ENCODE peak calls at places on chromosomes 7 and 10, in four cellular contexts. One of them, this sample, is unnamed. For H3K36me3, the result is how much of the 10 kb centered on the place peaks cover.

GRCh38 chr10:124239134-124239533 is 145.7 kb upstream of the CHST15 start:
- DNase-seq in effector memory CD4-positive, alpha-beta T cell: no peak
- DNase-seq in sigmoid colon: peak
- DNase-seq in OCI-LY7: no peak
- DNase-seq in this sample: no peak

GRCh38 chr10:1679821-1680650 is 57.3 kb downstream of the ADARB2 start:
- DNase-seq in effector memory CD4-positive, alpha-beta T cell: no peak
- DNase-seq in sigmoid colon: no peak
- DNase-seq in OCI-LY7: no peak
- DNase-seq in this sample: no peak

GRCh38 chr10:5545778-5546710 is 21.3 kb downstream of the CALML3 start:
- DNase-seq in effector memory CD4-positive, alpha-beta T cell: no peak
- DNase-seq in sigmoid colon: peak
- DNase-seq in OCI-LY7: no peak
- DNase-seq in this sample: no peak

GRCh38 chr10:5575482-5576153 is 50.9 kb downstream of the CALML3 start:
- DNase-seq in effector memory CD4-positive, alpha-beta T cell: no peak
- DNase-seq in sigmoid colon: peak
- DNase-seq in OCI-LY7: peak
- DNase-seq in this sample: no peak

GRCh38 chr7:157020514-157021070 is 10.1 kb upstream of the MNX1 start:
- DNase-seq in effector memory CD4-positive, alpha-beta T cell: no peak
- DNase-seq in sigmoid colon: no peak
- DNase-seq in OCI-LY7: no peak
- DNase-seq in this sample: no peak

GRCh38 chr7:85103352-85103751 is 83.5 kb downstream of the SEMA3D start:
- DNase-seq in effector memory CD4-positive, alpha-beta T cell: no peak
- DNase-seq in sigmoid colon: peak
- DNase-seq in OCI-LY7: no peak
- DNase-seq in this sample: no peak

GRCh38 chr7:39621261-39621660 is 2.1 kb upstream of the RALA start:
- DNase-seq in effector memory CD4-positive, alpha-beta T cell: no peak
- DNase-seq in sigmoid colon: no peak
- DNase-seq in OCI-LY7: no peak
- DNase-seq in this sample: no peak

GRCh38 chr7:17307558-17307957 is 9.1 kb downstream of the AHR start:
- DNase-seq in effector memory CD4-positive, alpha-beta T cell: no peak
- DNase-seq in sigmoid colon: no peak
- DNase-seq in OCI-LY7: no peak
- DNase-seq in this sample: no peak

GRCh38 chr10:62814901-62815372 is 1.2 kb downstream of the EGR2 start:
- DNase-seq in effector memory CD4-positive, alpha-beta T cell: peak
- DNase-seq in sigmoid colon: no peak
- DNase-seq in OCI-LY7: no peak
- DNase-seq in this sample: peak

GRCh38 chr10:102283890-102284289 is 38.6 kb downstream of the GBF1 start:
- DNase-seq in effector memory CD4-positive, alpha-beta T cell: no peak
- DNase-seq in sigmoid colon: no peak
- DNase-seq in OCI-LY7: no peak
- DNase-seq in this sample: no peak

GRCh38 chr7:111339006-111339405 is 223.3 kb downstream of the IMMP2L start:
- DNase-seq in effector memory CD4-positive, alpha-beta T cell: no peak
- DNase-seq in sigmoid colon: no peak
- DNase-seq in OCI-LY7: no peak
- DNase-seq in this sample: no peak

GRCh38 chr10:79399242-79399831 is 46.1 kb downstream of the ZCCHC24 start:
- DNase-seq in effector memory CD4-positive, alpha-beta T cell: no peak
- DNase-seq in sigmoid colon: peak
- DNase-seq in OCI-LY7: no peak
- DNase-seq in this sample: no peak

GRCh38 chr10:478471-479245 is 210.8 kb downstream of the DIP2C start:
- DNase-seq in effector memory CD4-positive, alpha-beta T cell: no peak
- DNase-seq in sigmoid colon: no peak
- DNase-seq in OCI-LY7: no peak
- DNase-seq in this sample: no peak

GRCh38 chr10:48541144-48541795 is 63.6 kb downstream of the ARHGAP22 start:
- DNase-seq in effector memory CD4-positive, alpha-beta T cell: no peak
- DNase-seq in sigmoid colon: no peak
- DNase-seq in OCI-LY7: no peak
- DNase-seq in this sample: no peak

GRCh38 chr7:92737706-92738105 is 98.7 kb downstream of the CDK6 start:
- DNase-seq in effector memory CD4-positive, alpha-beta T cell: no peak
- DNase-seq in sigmoid colon: no peak
- DNase-seq in OCI-LY7: no peak
- DNase-seq in this sample: no peak

GRCh38 chr10:112393341-112393740 is 19.4 kb downstream of the ACSL5 start:
- DNase-seq in effector memory CD4-positive, alpha-beta T cell: no peak
- DNase-seq in sigmoid colon: no peak
- DNase-seq in OCI-LY7: no peak
- DNase-seq in this sample: no peak

GRCh38 chr7:149772236-149772820 is 1.1 kb downstream of the ZNF467 start:
- DNase-seq in effector memory CD4-positive, alpha-beta T cell: no peak
- DNase-seq in sigmoid colon: no peak
- DNase-seq in OCI-LY7: no peak
- DNase-seq in this sample: no peak

GRCh38 chr7:29328050-29328449 is 133.5 kb downstream of the CHN2 start:
- DNase-seq in effector memory CD4-positive, alpha-beta T cell: no peak
- DNase-seq in sigmoid colon: no peak
- DNase-seq in OCI-LY7: no peak
- DNase-seq in this sample: no peak

GRCh38 chr7:39967420-39968161 is 17.5 kb downstream of the CDK13 start:
- DNase-seq in effector memory CD4-positive, alpha-beta T cell: no peak
- DNase-seq in sigmoid colon: no peak
- DNase-seq in OCI-LY7: no peak
- DNase-seq in this sample: no peak

GRCh38 chr10:115956225-115957009 is 316.6 kb downstream of the GFRA1 start:
- DNase-seq in effector memory CD4-positive, alpha-beta T cell: no peak
- DNase-seq in sigmoid colon: no peak
- DNase-seq in OCI-LY7: no peak
- DNase-seq in this sample: no peak

GRCh38 chr10:78952686-78953085 is 116.1 kb upstream of the ZMIZ1 start:
- DNase-seq in effector memory CD4-positive, alpha-beta T cell: no peak
- DNase-seq in sigmoid colon: no peak
- DNase-seq in OCI-LY7: no peak
- DNase-seq in this sample: no peak

GRCh38 chr10:61565819-61566560 is 96.7 kb upstream of the CABCOCO1 start:
- DNase-seq in effector memory CD4-positive, alpha-beta T cell: no peak
- DNase-seq in sigmoid colon: no peak
- DNase-seq in OCI-LY7: no peak
- DNase-seq in this sample: no peak

GRCh38 chr10:56298941-56299340 is 62.1 kb downstream of the ZWINT start:
- DNase-seq in effector memory CD4-positive, alpha-beta T cell: no peak
- DNase-seq in sigmoid colon: no peak
- DNase-seq in OCI-LY7: no peak
- DNase-seq in this sample: no peak

GRCh38 chr7:44143606-44144250 is 2.6 kb upstream of the MYL7 start:
- DNase-seq in effector memory CD4-positive, alpha-beta T cell: no peak
- DNase-seq in sigmoid colon: peak
- DNase-seq in OCI-LY7: no peak
- DNase-seq in this sample: no peak

GRCh38 chr10:12287772-12288171 is 61.6 kb upstream of the CAMK1D start:
- DNase-seq in effector memory CD4-positive, alpha-beta T cell: no peak
- DNase-seq in sigmoid colon: no peak
- DNase-seq in OCI-LY7: no peak
- DNase-seq in this sample: no peak
- H3K27ac ChIP-seq in effector memory CD4-positive, alpha-beta T cell: no peak
- H3K27ac ChIP-seq in sigmoid colon: no peak
- H3K27ac ChIP-seq in OCI-LY7: no peak
- H3K27ac ChIP-seq in this sample: no peak

GRCh38 chr7:158885624-158886023 is 29.3 kb downstream of the DYNC2I1 start:
- DNase-seq in effector memory CD4-positive, alpha-beta T cell: no peak
- DNase-seq in sigmoid colon: no peak
- DNase-seq in OCI-LY7: peak
- DNase-seq in this sample: peak

GRCh38 chr7:158876984-158877383 is 20.6 kb downstream of the DYNC2I1 start:
- DNase-seq in effector memory CD4-positive, alpha-beta T cell: no peak
- DNase-seq in sigmoid colon: no peak
- DNase-seq in OCI-LY7: no peak
- DNase-seq in this sample: no peak

GRCh38 chr7:158881731-158882130 is 25.4 kb downstream of the DYNC2I1 start:
- DNase-seq in effector memory CD4-positive, alpha-beta T cell: no peak
- DNase-seq in sigmoid colon: no peak
- DNase-seq in OCI-LY7: no peak
- DNase-seq in this sample: no peak

DNA sequence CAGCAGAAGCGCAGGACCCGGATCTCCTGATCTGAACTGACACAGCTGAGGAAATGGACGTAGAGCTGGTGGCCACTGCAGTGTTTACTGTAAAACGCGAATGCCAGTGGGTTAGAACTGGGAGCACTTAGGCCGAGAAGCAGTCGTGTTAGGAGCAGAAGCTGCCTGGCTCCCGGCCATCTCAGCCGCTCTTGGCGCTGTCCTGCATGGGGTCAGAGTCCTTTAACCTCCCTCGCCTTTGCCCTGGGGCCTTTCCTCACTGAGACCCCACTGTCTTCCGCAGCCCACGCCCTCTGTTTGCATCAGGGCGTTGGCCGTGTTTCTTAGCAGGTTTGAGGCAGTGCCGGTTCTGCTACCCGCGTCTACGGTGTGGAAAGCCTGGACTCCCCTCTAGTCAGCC is 24.6 kb downstream of the DYNC2I1 start:
- DNase-seq in effector memory CD4-positive, alpha-beta T cell: no peak
- DNase-seq in sigmoid colon: no peak
- DNase-seq in OCI-LY7: no peak
- DNase-seq in this sample: no peak
- H3K36me3 ChIP-seq in effector memory CD4-positive, alpha-beta T cell: under half
- H3K36me3 ChIP-seq in sigmoid colon: under half
- H3K36me3 ChIP-seq in OCI-LY7: under half
- H3K36me3 ChIP-seq in this sample: under half

DNA sequence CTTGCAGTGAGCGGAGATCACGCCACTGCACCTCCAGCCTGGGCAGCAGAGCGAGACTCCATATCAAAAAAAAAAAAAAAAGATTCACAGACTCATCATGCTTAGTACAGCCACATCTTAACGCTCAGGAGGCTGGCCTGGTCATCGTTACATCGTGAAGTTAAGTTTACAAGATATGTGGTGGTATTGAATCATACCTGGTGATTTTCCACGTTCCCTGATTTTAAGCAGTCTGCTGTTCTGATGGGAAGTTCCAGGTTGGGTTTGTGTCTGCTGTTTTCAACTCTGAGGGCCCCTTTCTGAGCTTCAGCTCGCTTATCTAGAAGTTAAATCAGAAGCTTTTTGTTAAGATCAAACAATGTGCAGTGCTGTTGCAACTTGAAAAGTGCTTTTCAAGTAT is 6.9 kb downstream of the PPP2R2D start:
- DNase-seq in effector memory CD4-positive, alpha-beta T cell: no peak
- DNase-seq in sigmoid colon: peak
- DNase-seq in OCI-LY7: no peak
- DNase-seq in this sample: peak
- H3K27ac ChIP-seq in effector memory CD4-positive, alpha-beta T cell: peak
- H3K27ac ChIP-seq in sigmoid colon: no peak
- H3K27ac ChIP-seq in OCI-LY7: no peak
- H3K27ac ChIP-seq in this sample: peak

DNA sequence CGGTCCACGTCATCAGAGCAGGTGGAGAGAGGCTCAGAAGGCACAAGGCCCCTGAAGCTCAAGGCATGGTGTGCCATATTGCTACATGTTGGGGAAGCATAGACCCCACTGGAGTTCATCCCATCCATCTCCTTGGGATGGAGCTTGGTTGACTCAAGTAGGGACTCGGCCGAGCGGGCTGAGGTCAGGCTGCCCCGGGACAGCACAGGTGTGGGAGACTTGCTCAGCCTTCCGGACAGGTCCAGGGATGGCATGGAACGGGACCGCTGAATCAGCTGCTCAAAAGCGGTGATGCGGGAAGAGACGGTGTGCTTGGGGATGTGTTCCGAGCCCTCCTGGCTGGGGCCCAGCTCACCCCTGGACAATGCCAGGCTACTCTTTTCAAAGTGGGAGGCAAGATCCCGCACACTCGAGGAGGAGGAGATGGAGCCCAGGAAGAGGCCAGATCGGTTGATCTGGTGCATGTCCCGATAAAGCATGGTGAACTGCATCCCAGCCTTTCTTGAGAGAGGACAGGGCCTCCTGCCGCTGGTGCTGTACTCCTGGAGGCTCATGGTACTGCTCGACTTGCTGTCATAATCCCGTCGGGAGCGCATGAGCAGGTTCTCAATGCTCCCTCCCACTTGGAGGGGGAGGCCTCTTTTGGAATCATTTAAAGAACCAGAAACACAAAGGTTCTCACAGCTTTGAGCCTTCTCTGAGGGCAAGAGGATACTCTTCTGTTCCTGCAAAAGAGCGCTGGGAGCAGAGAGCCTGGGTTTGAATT is 65.6 kb upstream of the PDLIM1 start:
- DNase-seq in effector memory CD4-positive, alpha-beta T cell: no peak
- DNase-seq in sigmoid colon: no peak
- DNase-seq in OCI-LY7: no peak
- DNase-seq in this sample: no peak
- H3K36me3 ChIP-seq in effector memory CD4-positive, alpha-beta T cell: under half
- H3K36me3 ChIP-seq in sigmoid colon: half or more
- H3K36me3 ChIP-seq in OCI-LY7: under half
- H3K36me3 ChIP-seq in this sample: under half

DNA sequence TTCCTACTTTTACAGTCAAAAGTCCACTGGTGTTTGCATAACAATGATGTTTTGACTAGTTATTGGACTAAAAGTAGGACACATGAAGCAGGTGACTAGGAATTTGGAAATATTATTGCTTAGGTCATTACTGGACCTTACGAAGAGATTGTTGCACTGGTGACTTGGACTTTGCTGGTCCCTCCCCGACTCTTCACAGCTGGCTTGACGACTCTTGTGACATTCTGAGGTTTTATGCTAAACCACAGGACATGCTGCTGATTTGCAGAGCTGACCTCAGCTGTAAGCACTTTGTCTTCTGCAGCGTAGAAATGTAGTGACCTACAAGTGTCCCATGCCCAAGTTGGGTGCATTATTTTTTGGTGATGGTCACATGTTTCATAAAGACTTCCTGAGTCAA is 21.9 kb downstream of the PCBD1 start:
- DNase-seq in effector memory CD4-positive, alpha-beta T cell: no peak
- DNase-seq in sigmoid colon: no peak
- DNase-seq in OCI-LY7: no peak
- DNase-seq in this sample: no peak
- H3K27ac ChIP-seq in effector memory CD4-positive, alpha-beta T cell: no peak
- H3K27ac ChIP-seq in sigmoid colon: no peak
- H3K27ac ChIP-seq in OCI-LY7: no peak
- H3K27ac ChIP-seq in this sample: no peak

GRCh38 chr10:45432113-45432512 is 58.1 kb downstream of the ALOX5 start:
- DNase-seq in effector memory CD4-positive, alpha-beta T cell: no peak
- DNase-seq in sigmoid colon: no peak
- DNase-seq in OCI-LY7: no peak
- DNase-seq in this sample: no peak
- H3K36me3 ChIP-seq in effector memory CD4-positive, alpha-beta T cell: under half
- H3K36me3 ChIP-seq in sigmoid colon: under half
- H3K36me3 ChIP-seq in OCI-LY7: half or more
- H3K36me3 ChIP-seq in this sample: under half